ENCODE peak calls at places on chromosomes 6 and 20, in six cellular contexts. One of them, this sample, is unnamed. For H3K36me3, the result is how much of the 10 kb centered on the place peaks cover.

GRCh38 chr6:40903456-40903855 is 135.6 kb downstream of the UNC5CL start:
- DNase-seq in adrenal gland: no peak
- DNase-seq in HCT116: no peak
- DNase-seq in pancreas: no peak
- DNase-seq in transverse colon: no peak
- DNase-seq in brain microvascular endothelial cell: no peak
- DNase-seq in this sample: no peak

GRCh38 chr6:113432729-113433505 is 424.2 kb upstream of the MARCKS start:
- DNase-seq in adrenal gland: no peak
- DNase-seq in HCT116: no peak
- DNase-seq in pancreas: no peak
- DNase-seq in transverse colon: no peak
- DNase-seq in brain microvascular endothelial cell: no peak
- DNase-seq in this sample: no peak

GRCh38 chr6:22147983-22148797 is 148.6 kb downstream of the PRL start:
- DNase-seq in adrenal gland: peak
- DNase-seq in HCT116: no peak
- DNase-seq in pancreas: no peak
- DNase-seq in transverse colon: no peak
- DNase-seq in brain microvascular endothelial cell: peak
- DNase-seq in this sample: peak

GRCh38 chr6:67956352-67956751 is 678.7 kb upstream of the ADGRB3 start:
- DNase-seq in adrenal gland: no peak
- DNase-seq in HCT116: no peak
- DNase-seq in pancreas: no peak
- DNase-seq in transverse colon: no peak
- DNase-seq in brain microvascular endothelial cell: no peak
- DNase-seq in this sample: no peak

GRCh38 chr6:38504996-38505395 is 134.7 kb downstream of the BTBD9 start:
- DNase-seq in adrenal gland: no peak
- DNase-seq in HCT116: no peak
- DNase-seq in pancreas: no peak
- DNase-seq in transverse colon: no peak
- DNase-seq in brain microvascular endothelial cell: no peak
- DNase-seq in this sample: no peak

GRCh38 chr6:31729979-31730630 is 1.0 kb upstream of the DDAH2 start:
- DNase-seq in adrenal gland: peak
- DNase-seq in HCT116: peak
- DNase-seq in pancreas: peak
- DNase-seq in transverse colon: peak
- DNase-seq in brain microvascular endothelial cell: peak
- DNase-seq in this sample: no peak

GRCh38 chr20:13042458-13042794 is 33.7 kb downstream of the SPTLC3 start:
- DNase-seq in adrenal gland: no peak
- DNase-seq in HCT116: no peak
- DNase-seq in pancreas: no peak
- DNase-seq in transverse colon: no peak
- DNase-seq in brain microvascular endothelial cell: no peak
- DNase-seq in this sample: no peak

GRCh38 chr20:22617160-22617559 is 32.8 kb upstream of the FOXA2 start:
- DNase-seq in adrenal gland: peak
- DNase-seq in HCT116: no peak
- DNase-seq in pancreas: peak
- DNase-seq in transverse colon: no peak
- DNase-seq in brain microvascular endothelial cell: no peak
- DNase-seq in this sample: no peak

GRCh38 chr20:49699200-49699992 is 14.3 kb downstream of the B4GALT5 start:
- DNase-seq in adrenal gland: no peak
- DNase-seq in HCT116: no peak
- DNase-seq in pancreas: no peak
- DNase-seq in transverse colon: no peak
- DNase-seq in brain microvascular endothelial cell: peak
- DNase-seq in this sample: no peak

GRCh38 chr6:129138739-129139405 is 255.9 kb downstream of the LAMA2 start:
- DNase-seq in adrenal gland: no peak
- DNase-seq in HCT116: no peak
- DNase-seq in pancreas: no peak
- DNase-seq in transverse colon: no peak
- DNase-seq in brain microvascular endothelial cell: no peak
- DNase-seq in this sample: no peak

GRCh38 chr6:20954325-20954724 is 420.1 kb downstream of the CDKAL1 start:
- DNase-seq in adrenal gland: no peak
- DNase-seq in HCT116: no peak
- DNase-seq in pancreas: no peak
- DNase-seq in transverse colon: no peak
- DNase-seq in brain microvascular endothelial cell: no peak
- DNase-seq in this sample: no peak

GRCh38 chr20:22700387-22700786 is 116.0 kb upstream of the FOXA2 start:
- DNase-seq in adrenal gland: peak
- DNase-seq in HCT116: no peak
- DNase-seq in pancreas: no peak
- DNase-seq in transverse colon: no peak
- DNase-seq in brain microvascular endothelial cell: peak
- DNase-seq in this sample: no peak

GRCh38 chr6:75205776-75206334 is at the start of gene COL12A1:
- DNase-seq in adrenal gland: peak
- DNase-seq in HCT116: peak
- DNase-seq in pancreas: peak
- DNase-seq in transverse colon: peak
- DNase-seq in brain microvascular endothelial cell: peak
- DNase-seq in this sample: peak

GRCh38 chr20:25077610-25078169 is 4.3 kb downstream of the VSX1 start:
- DNase-seq in adrenal gland: peak
- DNase-seq in HCT116: no peak
- DNase-seq in pancreas: no peak
- DNase-seq in transverse colon: no peak
- DNase-seq in brain microvascular endothelial cell: no peak
- DNase-seq in this sample: no peak

GRCh38 chr6:136158398-136158797 is 91.7 kb downstream of the MTFR2 start:
- DNase-seq in adrenal gland: peak
- DNase-seq in HCT116: no peak
- DNase-seq in pancreas: peak
- DNase-seq in transverse colon: no peak
- DNase-seq in brain microvascular endothelial cell: no peak
- DNase-seq in this sample: no peak

GRCh38 chr6:146287691-146288369 is 255.8 kb upstream of the RAB32 start:
- DNase-seq in adrenal gland: no peak
- DNase-seq in HCT116: no peak
- DNase-seq in pancreas: no peak
- DNase-seq in transverse colon: no peak
- DNase-seq in brain microvascular endothelial cell: peak
- DNase-seq in this sample: no peak

GRCh38 chr20:5168582-5169396 is 42.0 kb downstream of the CDS2 start:
- DNase-seq in adrenal gland: peak
- DNase-seq in HCT116: no peak
- DNase-seq in pancreas: no peak
- DNase-seq in transverse colon: no peak
- DNase-seq in brain microvascular endothelial cell: no peak
- DNase-seq in this sample: no peak

GRCh38 chr6:27239258-27239657 is 8.2 kb upstream of the PRSS16 start:
- DNase-seq in adrenal gland: no peak
- DNase-seq in HCT116: no peak
- DNase-seq in pancreas: no peak
- DNase-seq in transverse colon: no peak
- DNase-seq in brain microvascular endothelial cell: no peak
- DNase-seq in this sample: no peak

GRCh38 chr6:132651062-132651461 is 7.9 kb downstream of the TAAR1 start:
- DNase-seq in adrenal gland: no peak
- DNase-seq in HCT116: no peak
- DNase-seq in pancreas: no peak
- DNase-seq in transverse colon: no peak
- DNase-seq in brain microvascular endothelial cell: no peak
- DNase-seq in this sample: no peak

GRCh38 chr6:43291708-43292107 is 6.4 kb upstream of the SLC22A7 start:
- DNase-seq in adrenal gland: no peak
- DNase-seq in HCT116: no peak
- DNase-seq in pancreas: no peak
- DNase-seq in transverse colon: no peak
- DNase-seq in brain microvascular endothelial cell: no peak
- DNase-seq in this sample: no peak

GRCh38 chr6:25034477-25034876 is 98.7 kb upstream of the RIPOR2 start:
- DNase-seq in adrenal gland: no peak
- DNase-seq in HCT116: no peak
- DNase-seq in pancreas: no peak
- DNase-seq in transverse colon: no peak
- DNase-seq in brain microvascular endothelial cell: no peak
- DNase-seq in this sample: no peak

GRCh38 chr6:147642458-147642857 is 134.0 kb downstream of the SAMD5 start:
- DNase-seq in adrenal gland: no peak
- DNase-seq in HCT116: no peak
- DNase-seq in pancreas: no peak
- DNase-seq in transverse colon: peak
- DNase-seq in brain microvascular endothelial cell: peak
- DNase-seq in this sample: no peak

GRCh38 chr6:101114703-101115102 is 233.6 kb upstream of the ASCC3 start:
- DNase-seq in adrenal gland: peak
- DNase-seq in HCT116: peak
- DNase-seq in pancreas: no peak
- DNase-seq in transverse colon: no peak
- DNase-seq in brain microvascular endothelial cell: peak
- DNase-seq in this sample: peak

GRCh38 chr6:6825153-6825847 is 236.8 kb downstream of the LY86 start:
- DNase-seq in adrenal gland: no peak
- DNase-seq in HCT116: no peak
- DNase-seq in pancreas: no peak
- DNase-seq in transverse colon: peak
- DNase-seq in brain microvascular endothelial cell: no peak
- DNase-seq in this sample: no peak

GRCh38 chr6:227074-227782 is 65.1 kb upstream of the DUSP22 start:
- DNase-seq in adrenal gland: no peak
- DNase-seq in HCT116: no peak
- DNase-seq in pancreas: no peak
- DNase-seq in transverse colon: peak
- DNase-seq in brain microvascular endothelial cell: peak
- DNase-seq in this sample: no peak

GRCh38 chr20:35968930-35969329 is 540 bp downstream of the CNBD2 start:
- DNase-seq in adrenal gland: no peak
- DNase-seq in HCT116: no peak
- DNase-seq in pancreas: no peak
- DNase-seq in transverse colon: no peak
- DNase-seq in brain microvascular endothelial cell: no peak
- DNase-seq in this sample: no peak

GRCh38 chr6:106972500-106972899 is 2.0 kb downstream of the CD24 start:
- DNase-seq in adrenal gland: no peak
- DNase-seq in HCT116: no peak
- DNase-seq in pancreas: peak
- DNase-seq in transverse colon: no peak
- DNase-seq in brain microvascular endothelial cell: no peak
- DNase-seq in this sample: no peak

GRCh38 chr6:116279232-116280160 is at the start of gene TSPYL1:
- DNase-seq in adrenal gland: peak
- DNase-seq in HCT116: peak
- DNase-seq in pancreas: peak
- DNase-seq in transverse colon: peak
- DNase-seq in brain microvascular endothelial cell: peak
- DNase-seq in this sample: peak

GRCh38 chr6:116278478-116278822 is 1.3 kb downstream of the TSPYL1 start:
- DNase-seq in adrenal gland: no peak
- DNase-seq in HCT116: no peak
- DNase-seq in pancreas: no peak
- DNase-seq in transverse colon: no peak
- DNase-seq in brain microvascular endothelial cell: no peak
- DNase-seq in this sample: no peak

GRCh38 chr6:116278853-116279231 is 888 bp downstream of the TSPYL1 start:
- DNase-seq in adrenal gland: peak
- DNase-seq in HCT116: no peak
- DNase-seq in pancreas: peak
- DNase-seq in transverse colon: no peak
- DNase-seq in brain microvascular endothelial cell: no peak
- DNase-seq in this sample: no peak

GRCh38 chr6:116280960-116281316 is 1.2 kb upstream of the TSPYL1 start:
- DNase-seq in adrenal gland: no peak
- DNase-seq in HCT116: no peak
- DNase-seq in pancreas: no peak
- DNase-seq in transverse colon: no peak
- DNase-seq in brain microvascular endothelial cell: no peak
- DNase-seq in this sample: no peak

GRCh38 chr6:116280161-116280959 is 630 bp upstream of the TSPYL1 start:
- DNase-seq in adrenal gland: no peak
- DNase-seq in HCT116: no peak
- DNase-seq in pancreas: no peak
- DNase-seq in transverse colon: no peak
- DNase-seq in brain microvascular endothelial cell: no peak
- DNase-seq in this sample: no peak
- TF ChIP-seq CTCF in adrenal gland: no peak
- TF ChIP-seq CTCF in HCT116: no peak
- TF ChIP-seq CTCF in pancreas: no peak
- TF ChIP-seq CTCF in transverse colon: no peak
- TF ChIP-seq CTCF in brain microvascular endothelial cell: no peak
- TF ChIP-seq CTCF in this sample: no peak

DNA sequence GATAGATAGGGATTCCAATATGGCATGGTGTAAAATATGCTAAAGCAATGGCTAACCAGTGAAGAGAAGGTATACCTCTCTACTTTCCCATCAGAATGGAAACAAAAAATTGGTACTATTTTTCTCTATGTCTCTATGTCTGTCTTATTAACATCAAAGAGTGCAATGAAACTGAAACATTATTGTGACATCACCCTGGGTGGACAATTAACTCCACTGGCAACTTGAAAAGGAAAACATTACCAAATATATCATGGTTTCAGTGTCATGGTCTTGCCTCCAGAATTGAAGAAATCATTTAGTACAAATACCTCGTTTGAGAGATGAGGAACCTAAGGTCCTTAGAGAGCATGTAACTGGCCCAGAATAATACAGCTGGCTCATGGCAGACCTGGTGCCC is 1132.5 kb upstream of the MAP3K7 start:
- DNase-seq in adrenal gland: no peak
- DNase-seq in HCT116: no peak
- DNase-seq in pancreas: no peak
- DNase-seq in transverse colon: no peak
- DNase-seq in brain microvascular endothelial cell: no peak
- DNase-seq in this sample: no peak
- H3K4me3 ChIP-seq in adrenal gland: no peak
- H3K4me3 ChIP-seq in HCT116: no peak
- H3K4me3 ChIP-seq in pancreas: no peak
- H3K4me3 ChIP-seq in transverse colon: no peak
- H3K4me3 ChIP-seq in brain microvascular endothelial cell: no peak
- H3K4me3 ChIP-seq in this sample: no peak

DNA sequence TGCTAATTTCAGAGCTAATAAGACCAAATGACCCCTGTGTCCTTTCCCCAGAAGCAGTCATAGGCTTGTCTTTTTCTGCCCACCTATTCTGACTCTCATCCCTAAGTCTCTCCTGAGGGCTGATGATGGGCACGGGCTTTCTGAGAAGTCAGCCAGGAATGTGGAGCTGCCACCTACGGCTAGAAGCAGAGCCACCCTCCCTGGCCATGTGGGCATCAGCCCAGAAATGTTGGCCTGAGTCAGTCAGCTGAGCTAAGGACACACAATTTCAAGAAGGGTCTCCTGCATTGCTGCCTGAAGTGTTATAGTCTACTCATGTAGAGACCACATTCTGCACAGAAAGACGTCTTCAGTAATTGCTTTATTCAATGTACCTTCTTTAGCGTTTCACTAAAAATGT is 17.1 kb downstream of the MYLIP start:
- DNase-seq in adrenal gland: no peak
- DNase-seq in HCT116: no peak
- DNase-seq in pancreas: no peak
- DNase-seq in transverse colon: no peak
- DNase-seq in brain microvascular endothelial cell: no peak
- DNase-seq in this sample: no peak
- H3K36me3 ChIP-seq in adrenal gland: half or more
- H3K36me3 ChIP-seq in HCT116: under half
- H3K36me3 ChIP-seq in pancreas: under half
- H3K36me3 ChIP-seq in transverse colon: under half
- H3K36me3 ChIP-seq in brain microvascular endothelial cell: under half
- H3K36me3 ChIP-seq in this sample: under half

GRCh38 chr6:10555625-10556309 is 34.6 kb downstream of the GCNT2 start:
- DNase-seq in adrenal gland: peak
- DNase-seq in HCT116: no peak
- DNase-seq in pancreas: peak
- DNase-seq in transverse colon: peak
- DNase-seq in brain microvascular endothelial cell: peak
- DNase-seq in this sample: no peak
- TF ChIP-seq CTCF in adrenal gland: no peak
- TF ChIP-seq CTCF in HCT116: no peak
- TF ChIP-seq CTCF in pancreas: no peak
- TF ChIP-seq CTCF in transverse colon: no peak
- TF ChIP-seq CTCF in brain microvascular endothelial cell: no peak
- TF ChIP-seq CTCF in this sample: no peak